ENCODE peak calls at places on chromosomes 11 and 22, in eight cellular contexts. V is left lung, O is mammary epithelial cell, X is uterus, F is epithelial cell of esophagus, U is AG09309, E is OCI-LY7, R is fibroblast of pulmonary artery. Q is an unnamed sample.

GRCh38 chr11:109326781-109327180 is 95.2 kb upstream of the C11orf87 start:
- DNase-seq in V (no peak), O (no peak), X (no peak), F (no peak), U (no peak), E (no peak), R (no peak), Q (no peak)

GRCh38 chr11:19763315-19763714 is 50.7 kb downstream of the NAV2 start:
- DNase-seq in V (no peak), O (no peak), X (no peak), F (no peak), U (no peak), E (no peak), R (no peak), Q (no peak)

GRCh38 chr11:111796696-111797095 is 30.5 kb upstream of the PPP2R1B start:
- DNase-seq in V (no peak), O (no peak), X (no peak), F (no peak), U (no peak), E (no peak), R (no peak), Q (no peak)

GRCh38 chr11:80595011-80595410 is 1154.2 kb upstream of the TENM4 start:
- DNase-seq in V (no peak), O (peak; percentile 49), X (no peak), F (peak; percentile 70), U (no peak), E (no peak), R (peak; percentile 75), Q (peak; percentile 77)

GRCh38 chr11:2590951-2591754 is 108.6 kb downstream of the KCNQ1OT1 start:
- DNase-seq in V (peak; percentile 27), O (no peak), X (no peak), F (no peak), U (no peak), E (no peak), R (no peak), Q (peak; percentile 27)

GRCh38 chr22:22902247-22902962 is 14.8 kb downstream of the IGLL5 start:
- DNase-seq in V (no peak), O (no peak), X (no peak), F (no peak), U (no peak), E (no peak), R (no peak), Q (no peak)

GRCh38 chr11:90288207-90288821 is 65.5 kb upstream of the CHORDC1 start:
- DNase-seq in V (no peak), O (peak; percentile 3), X (no peak), F (peak; percentile 48), U (no peak), E (peak; percentile 18), R (peak; percentile 17), Q (peak; percentile 12)

GRCh38 chr22:21444701-21445436 is 22.3 kb upstream of the TMEM191C start:
- DNase-seq in V (peak; percentile 22), O (no peak), X (no peak), F (no peak), U (no peak), E (no peak), R (no peak), Q (no peak)

GRCh38 chr22:28017859-28018258 is 98.8 kb upstream of the PITPNB start:
- DNase-seq in V (peak; percentile 22), O (no peak), X (peak; percentile 11), F (no peak), U (no peak), E (no peak), R (no peak), Q (no peak)

GRCh38 chr22:48089601-48090331 is 1327.3 kb downstream of the TBC1D22A start:
- DNase-seq in V (peak; percentile 41), O (no peak), X (peak; percentile 86), F (no peak), U (no peak), E (no peak), R (peak; percentile 0), Q (no peak)

GRCh38 chr22:31212783-31213626 is 907 bp downstream of the LIMK2 start:
- DNase-seq in V (no peak), O (no peak), X (no peak), F (no peak), U (no peak), E (peak; percentile 35), R (no peak), Q (no peak)

GRCh38 chr22:31210830-31211503 is 1.1 kb upstream of the LIMK2 start:
- DNase-seq in V (no peak), O (no peak), X (no peak), F (no peak), U (no peak), E (no peak), R (no peak), Q (no peak)

GRCh38 chr22:31215018-31215535 is 3.0 kb downstream of the LIMK2 start:
- DNase-seq in V (no peak), O (no peak), X (no peak), F (no peak), U (no peak), E (no peak), R (no peak), Q (no peak)

GRCh38 chr22:31211862-31212730 is at the start of gene LIMK2:
- DNase-seq in V (peak; percentile 95), O (peak; percentile 88), X (peak; percentile 94), F (peak; percentile 91), U (no peak), E (peak; percentile 96), R (peak; percentile 81), Q (no peak)

GRCh38 chr22:31211504-31211861 is 615 bp upstream of the LIMK2 start:
- DNase-seq in V (no peak), O (no peak), X (peak; percentile 31), F (no peak), U (no peak), E (no peak), R (no peak), Q (no peak)
- H3K4me3 ChIP-seq in V (peak overlapping the region; percentile 83), O (peak overlapping the region; percentile 7), X (no peak overlapping the region), F (no peak overlapping the region), U (no peak overlapping the region), E (peak overlapping the region; percentile 97), R (peak overlapping the region; percentile 25), Q (peak overlapping the region; percentile 26)

DNA sequence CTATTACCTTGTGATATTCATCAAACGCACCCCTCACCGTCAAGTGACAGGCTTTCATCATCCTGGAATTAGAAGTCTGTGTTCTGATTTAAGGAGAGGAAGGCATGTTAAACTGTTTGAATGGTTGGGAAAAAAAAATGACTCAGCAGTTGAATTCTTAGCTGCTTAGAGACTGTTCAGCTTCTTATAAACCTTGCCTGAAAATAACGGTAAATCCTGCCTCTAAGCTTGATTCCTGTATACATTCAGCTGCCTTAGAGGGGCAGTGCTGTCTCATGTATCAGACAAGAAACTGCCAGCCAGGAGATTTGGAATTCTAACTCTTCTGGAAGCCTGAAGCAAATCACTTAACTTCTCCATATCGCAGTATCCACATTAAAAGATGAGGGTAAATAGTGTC is 437.4 kb downstream of the JRKL start:
- DNase-seq in V (no peak), O (no peak), X (no peak), F (no peak), U (no peak), E (no peak), R (peak; percentile 64), Q (peak; percentile 81)
- TF ChIP-seq CTCF in V (no peak), O (no peak), X (no peak), F (no peak), U (no peak), E (no peak), R (peak; percentile 40), Q (peak; percentile 54)

GRCh38 chr11:46339816-46340215 is 7.4 kb upstream of the DGKZ start:
- DNase-seq in V (no peak), O (no peak), X (no peak), F (no peak), U (no peak), E (no peak), R (peak; percentile 21), Q (no peak)

GRCh38 chr11:46341454-46341853 is 5.8 kb upstream of the DGKZ start:
- DNase-seq in V (no peak), O (no peak), X (no peak), F (no peak), U (no peak), E (no peak), R (no peak), Q (no peak)

GRCh38 chr11:46337626-46338345 is 9.5 kb upstream of the DGKZ start:
- DNase-seq in V (no peak), O (no peak), X (no peak), F (no peak), U (no peak), E (no peak), R (no peak), Q (no peak)

GRCh38 chr11:46338636-46338987 is 8.7 kb upstream of the DGKZ start:
- DNase-seq in V (no peak), O (no peak), X (no peak), F (no peak), U (no peak), E (no peak), R (no peak), Q (no peak)

DNA sequence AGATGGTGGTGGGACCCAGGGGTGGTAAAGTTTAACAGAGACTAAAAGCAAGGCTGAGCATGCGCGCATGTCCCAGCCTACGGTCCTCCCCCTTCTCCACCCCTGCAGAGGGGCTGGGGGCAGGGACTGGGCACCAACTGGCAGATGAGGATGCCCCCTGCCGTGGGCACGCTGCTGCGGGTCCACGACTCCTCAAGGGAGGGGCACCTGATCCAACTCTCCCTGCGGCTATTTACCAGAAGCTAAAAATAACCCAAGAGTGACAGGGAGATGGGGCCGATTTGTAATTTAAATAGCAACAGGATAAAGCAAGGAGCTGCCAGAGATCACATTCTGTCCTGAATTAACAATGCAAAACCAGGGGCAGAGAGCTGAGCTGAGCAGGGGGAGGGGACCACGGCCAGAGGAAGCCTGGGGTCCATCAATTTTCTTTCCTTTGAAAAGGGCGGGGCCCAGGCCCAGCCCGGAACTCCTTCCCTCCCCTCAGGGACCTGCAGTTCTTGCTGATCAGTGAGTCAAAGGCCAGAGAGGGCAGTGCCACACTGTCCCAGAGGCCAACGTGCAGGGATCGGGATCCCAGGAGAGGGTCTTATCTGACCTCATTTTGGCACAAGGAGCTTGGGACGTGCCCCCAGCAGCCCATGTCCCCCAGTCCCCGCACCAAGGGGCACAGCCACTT is 8.1 kb upstream of the DGKZ start:
- DNase-seq in V (no peak), O (no peak), X (no peak), F (no peak), U (no peak), E (no peak), R (no peak), Q (no peak)
- H3K4me3 ChIP-seq in V (no peak overlapping the region), O (no peak overlapping the region), X (peak overlapping the region; percentile 2), F (no peak overlapping the region), U (no peak overlapping the region), E (no peak overlapping the region), R (no peak overlapping the region), Q (no peak overlapping the region)

DNA sequence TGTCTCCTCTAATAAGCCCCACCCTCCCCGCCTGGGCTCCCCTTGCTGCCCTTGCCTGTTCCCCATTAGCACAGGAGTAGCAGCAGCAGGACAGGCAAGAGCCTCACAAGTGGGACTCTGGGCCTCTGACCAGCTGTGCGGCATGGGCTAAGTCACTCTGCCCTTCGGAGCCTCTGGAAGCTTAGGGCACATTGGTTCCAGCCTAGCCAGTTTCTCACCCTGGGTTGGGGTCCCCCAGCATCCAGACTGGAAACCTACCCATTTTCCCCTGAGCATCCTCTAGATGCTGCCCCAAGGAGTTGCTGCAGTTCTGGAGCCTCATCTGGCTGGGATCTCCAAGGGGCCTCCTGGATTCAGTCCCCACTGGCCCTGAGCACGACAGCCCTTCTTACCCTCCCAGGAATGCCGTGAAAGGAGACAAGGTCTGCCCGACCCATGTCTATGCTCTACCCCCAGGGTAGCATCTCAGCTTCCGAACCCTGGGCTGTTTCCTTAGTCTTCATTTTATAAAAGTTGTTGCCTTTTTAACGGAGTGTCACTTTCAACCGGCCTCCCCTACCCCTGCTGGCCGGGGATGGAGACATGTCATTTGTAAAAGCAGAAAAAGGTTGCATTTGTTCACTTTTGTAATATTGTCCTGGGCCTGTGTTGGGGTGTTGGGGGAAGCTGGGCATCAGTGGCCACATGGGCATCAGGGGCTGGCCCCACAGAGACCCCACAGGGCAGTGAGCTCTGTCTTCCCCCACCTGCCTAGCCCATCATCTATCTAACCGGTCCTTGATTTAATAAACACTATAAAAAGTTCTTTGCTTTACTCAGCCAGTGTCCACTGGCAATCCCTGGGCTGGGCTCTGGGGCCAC is 14.4 kb downstream of the TSKU start:
- DNase-seq in V (no peak), O (no peak), X (peak; percentile 13), F (no peak), U (no peak), E (no peak), R (no peak), Q (no peak)
- TF ChIP-seq CTCF in V (no peak), O (no peak), X (no peak), F (no peak), U (no peak), E (no peak), R (no peak), Q (no peak)

Q was measured in retinal pigment epithelial cell.